ENCODE peak calls at places on chromosomes 6 and 20, in five cellular contexts. G, M, N, Z and E are unnamed samples.

GRCh38 chr20:43384321-43384940 is 73.3 kb upstream of the SRSF6 start:
- DNase-seq in M (no peak), N (no peak), G (no peak), Z (no peak), E (no peak)

GRCh38 chr6:17940151-17940791 is 47.2 kb downstream of the KIF13A start:
- DNase-seq in M (no peak), Z (no peak), N (no peak), G (peak), E (no peak)

GRCh38 chr6:154766288-154766687 is 33.1 kb downstream of the SCAF8 start:
- DNase-seq in G (no peak), M (no peak), N (no peak), Z (no peak), E (no peak)

GRCh38 chr20:37741560-37741959 is 47.7 kb downstream of the CTNNBL1 start:
- DNase-seq in N (no peak), G (no peak), Z (peak), M (no peak), E (no peak)

GRCh38 chr6:157158456-157158855 is 164.9 kb downstream of the TMEM242 start:
- DNase-seq in M (no peak), G (no peak), N (no peak), Z (no peak), E (no peak)

GRCh38 chr6:782141-782540 is 89.2 kb upstream of the EXOC2 start:
- DNase-seq in N (no peak), Z (peak), G (no peak), M (no peak), E (no peak)

GRCh38 chr6:149190228-149190831 is 127.2 kb upstream of the TAB2 start:
- DNase-seq in Z (peak), G (peak), M (peak), N (no peak), E (peak)

GRCh38 chr6:43014434-43014909 is 423 bp downstream of the KLHDC3 start:
- DNase-seq in N (no peak), Z (no peak), G (no peak), M (no peak), E (no peak)

GRCh38 chr20:54382419-54382818 is 93.0 kb upstream of the DOK5 start:
- DNase-seq in Z (no peak), G (no peak), N (no peak), M (no peak), E (no peak)

GRCh38 chr6:52545844-52546119 is 31.1 kb downstream of the TRAM2 start:
- DNase-seq in Z (no peak), M (no peak), G (no peak), N (no peak), E (no peak)

GRCh38 chr20:6663104-6663503 is 104.4 kb upstream of the BMP2 start:
- DNase-seq in G (no peak), Z (no peak), M (peak), N (no peak), E (no peak)

GRCh38 chr6:46044876-46045617 is 29.4 kb upstream of the CLIC5 start:
- DNase-seq in Z (peak), N (no peak), G (no peak), M (no peak), E (peak)

GRCh38 chr20:50217207-50217949 is 26.7 kb downstream of the CEBPB start:
- DNase-seq in Z (no peak), M (no peak), N (no peak), G (no peak), E (no peak)

GRCh38 chr20:4585104-4585753 is 136.5 kb upstream of the PRND start:
- DNase-seq in G (no peak), M (no peak), Z (peak), N (no peak), E (no peak)

GRCh38 chr20:13262701-13263335 is 41.7 kb downstream of the ISM1 start:
- DNase-seq in Z (peak), G (no peak), M (no peak), N (no peak), E (no peak)

GRCh38 chr6:124868476-124868875 is 93.8 kb upstream of the RNF217 start:
- DNase-seq in M (no peak), N (no peak), Z (peak), G (no peak), E (no peak)

GRCh38 chr6:99276747-99277146 is 72.7 kb downstream of the FAXC start:
- DNase-seq in M (no peak), Z (peak), G (no peak), N (no peak), E (no peak)

DNA sequence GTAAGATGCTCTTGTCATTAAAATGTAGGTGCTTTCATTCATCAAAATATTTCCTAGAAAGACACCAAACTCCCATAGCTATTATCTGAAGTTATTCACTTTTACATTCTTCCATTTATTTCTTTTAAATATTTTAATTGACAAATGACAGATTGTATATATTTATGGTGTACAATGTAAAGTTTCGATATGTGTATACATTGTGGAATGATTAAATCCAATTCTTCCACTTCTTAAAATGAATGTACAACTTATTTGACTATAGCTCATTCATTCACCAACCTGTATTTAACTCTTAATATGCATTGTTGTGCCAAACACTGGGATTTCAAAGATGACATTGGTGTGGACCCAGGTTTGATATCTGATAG is 41.0 kb downstream of the CCN2 start:
- DNase-seq in G (no peak), Z (no peak), M (no peak), N (no peak), E (no peak)
- TF ChIP-seq CTCF in G (no peak), Z (no peak), M (no peak), N (no peak), E (peak)

DNA sequence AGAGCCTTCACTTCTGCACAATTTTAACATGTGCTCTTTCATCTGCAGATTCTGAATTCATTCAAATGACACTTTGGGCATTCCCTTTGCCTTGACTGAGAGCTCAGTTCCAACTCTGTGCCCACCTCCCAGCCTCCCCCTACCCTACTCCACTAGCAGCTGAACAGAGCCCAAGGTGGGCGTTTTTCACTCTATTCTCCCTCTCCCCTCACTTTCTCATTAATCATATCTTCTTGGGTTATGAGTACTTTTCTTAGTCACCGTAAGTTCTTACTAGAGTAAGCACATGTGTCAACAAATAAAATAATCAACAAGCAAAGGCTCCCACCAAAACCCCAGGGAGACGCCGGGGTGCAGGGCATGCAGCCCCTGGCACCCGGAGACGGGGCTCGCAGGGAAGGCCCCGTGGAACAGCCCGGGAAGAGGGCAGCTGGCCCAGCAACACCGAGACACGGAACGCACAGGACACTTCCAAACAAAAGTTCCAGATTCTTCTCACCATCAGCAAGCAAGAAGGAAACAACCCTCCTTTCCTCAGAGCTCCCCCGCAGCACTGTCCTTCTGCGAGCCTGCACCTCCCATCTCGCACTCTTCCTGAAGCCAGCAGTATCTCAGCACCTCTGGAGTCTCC is 34.1 kb downstream of the TAF4 start:
- DNase-seq in N (no peak), M (no peak), G (no peak), Z (no peak), E (no peak)
- H3K9ac ChIP-seq in N (no peak), M (no peak), G (no peak), Z (no peak), E (no peak)

DNA sequence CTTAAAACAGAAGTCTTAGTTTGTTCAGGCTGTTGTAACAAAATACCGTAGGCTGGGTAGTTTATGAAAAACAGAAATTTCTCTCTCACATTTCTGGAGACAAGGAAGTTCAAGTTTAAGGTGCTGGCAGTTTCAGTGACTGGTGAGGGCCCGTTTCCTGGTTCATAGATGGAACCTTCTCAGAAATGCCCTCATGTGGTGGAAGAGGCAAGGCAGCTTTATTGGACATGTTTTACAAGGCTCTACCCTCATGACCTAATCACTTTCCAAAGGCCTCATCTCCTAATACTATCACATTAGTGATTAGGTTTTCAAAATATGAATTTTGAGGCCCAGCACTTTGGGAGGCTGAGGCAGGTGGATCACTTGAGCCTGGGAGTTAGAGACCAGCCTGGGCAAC is 2.4 kb downstream of the HEBP2 start:
- DNase-seq in M (no peak), Z (peak), G (no peak), N (no peak), E (peak)
- TF ChIP-seq CTCF in M (no peak), Z (peak), G (no peak), N (no peak), E (peak)

DNA sequence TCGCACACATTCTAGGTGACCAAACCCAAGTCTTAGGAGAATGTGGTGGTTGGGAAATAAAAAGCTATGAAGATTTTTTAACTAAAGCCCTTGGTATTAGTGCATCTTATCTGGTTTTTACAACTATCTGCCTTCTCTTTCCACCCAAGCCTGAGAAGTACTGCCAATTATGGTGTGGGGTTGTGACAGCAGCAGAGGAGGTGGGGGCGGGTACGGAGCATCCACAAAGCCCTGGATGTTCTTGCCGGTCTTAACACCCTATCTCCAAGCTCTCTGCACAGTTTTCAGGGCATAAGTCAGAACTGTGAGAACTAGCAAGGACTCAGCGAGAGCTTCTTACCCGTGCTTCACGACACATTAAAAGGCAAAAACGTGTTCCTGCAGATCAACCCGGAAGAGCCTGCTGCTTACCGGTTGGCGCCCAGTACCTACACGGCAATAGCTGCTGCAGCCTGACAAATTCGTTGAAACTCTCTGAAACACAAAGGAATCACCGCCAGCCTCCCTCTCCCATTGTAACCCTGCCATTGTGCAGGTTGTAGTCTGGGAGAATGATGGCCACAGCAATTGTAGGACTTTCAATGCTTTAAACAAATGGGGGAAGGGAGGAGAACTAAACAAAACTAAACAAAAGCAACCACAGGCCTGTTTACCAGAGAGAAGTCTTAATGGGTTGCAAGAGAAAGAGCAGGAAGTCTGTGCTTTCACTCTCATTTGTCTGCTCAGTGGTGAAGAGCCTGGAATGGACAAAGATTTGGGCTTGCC is 461.1 kb upstream of the JARID2 start:
- DNase-seq in G (peak), N (no peak), M (peak), Z (no peak), E (no peak)
- H3K9ac ChIP-seq in G (no peak), N (no peak), M (no peak), Z (no peak), E (no peak)

GRCh38 chr6:71482742-71483141 is 194.1 kb downstream of the OGFRL1 start:
- DNase-seq in G (no peak), Z (peak), M (no peak), N (no peak), E (no peak)
- TF ChIP-seq CTCF in G (no peak), Z (peak), M (no peak), N (no peak), E (no peak)

DNA sequence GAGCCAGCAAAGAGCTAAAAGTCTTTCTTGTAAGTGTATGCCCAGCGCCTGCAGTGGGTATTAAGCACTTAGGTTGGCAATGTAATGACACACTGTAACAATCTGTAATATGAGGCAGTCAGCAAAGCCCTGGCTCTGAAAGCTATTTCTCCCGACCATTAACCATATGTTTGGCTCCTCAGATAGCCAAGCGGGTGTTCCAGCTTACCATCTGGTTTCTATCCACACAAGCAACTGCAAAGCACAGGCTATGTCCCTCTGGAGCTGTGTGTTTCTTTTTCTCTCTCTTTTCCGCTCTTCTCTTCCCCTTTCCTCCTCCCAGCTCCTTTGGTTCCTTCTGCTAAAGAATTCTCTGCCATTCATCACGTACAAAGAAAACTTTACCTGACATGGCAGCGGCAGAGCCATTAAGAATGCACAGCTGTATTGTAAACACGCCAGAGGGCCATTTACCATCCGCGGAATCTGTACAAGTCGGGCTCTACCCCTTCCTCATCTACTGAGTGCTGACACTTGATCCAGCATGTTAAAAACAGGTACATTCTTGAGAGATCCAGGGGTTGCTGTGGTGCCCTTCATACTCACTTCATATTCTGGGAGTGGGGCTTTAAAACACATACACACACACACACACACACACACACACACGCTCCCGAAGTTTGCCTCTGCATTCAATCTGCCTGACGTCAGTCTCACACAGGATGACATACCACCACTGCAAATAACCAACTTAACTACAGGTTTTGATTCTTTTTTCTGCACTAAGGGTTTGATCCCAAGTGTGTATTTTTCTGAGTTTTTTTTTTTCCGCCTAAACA is 77.3 kb downstream of the BACH2 start:
- DNase-seq in N (no peak), G (peak), M (peak), Z (peak), E (peak)
- H3K9ac ChIP-seq in N (no peak), G (no peak), M (peak), Z (peak), E (no peak)

GRCh38 chr20:57576002-57576401 is 15.1 kb downstream of the PCK1 start:
- DNase-seq in Z (no peak), N (no peak), M (no peak), G (no peak), E (no peak)

GRCh38 chr20:57573176-57573575 is 12.3 kb downstream of the PCK1 start:
- DNase-seq in Z (no peak), M (no peak), G (no peak), N (no peak), E (no peak)

GRCh38 chr20:57574954-57575353 is 14.0 kb downstream of the PCK1 start:
- DNase-seq in Z (no peak), N (no peak), G (no peak), M (no peak), E (no peak)

GRCh38 chr20:57570898-57571297 is 10.0 kb downstream of the PCK1 start:
- DNase-seq in G (no peak), M (no peak), N (no peak), Z (no peak), E (no peak)

GRCh38 chr20:57573893-57574292 is 13.0 kb downstream of the PCK1 start:
- DNase-seq in N (no peak), Z (no peak), M (no peak), G (no peak), E (no peak)
- TF ChIP-seq CTCF in N (no peak), Z (peak), M (peak), G (peak), E (no peak)

GRCh38 chr6:16769131-16769985 is 8.1 kb upstream of the ATXN1 start:
- DNase-seq in M (no peak), N (no peak), G (no peak), Z (peak), E (peak)
- H3K9ac ChIP-seq in M (no peak), N (no peak), G (no peak), Z (peak), E (no peak)